ENCODE peak calls at places on chromosomes 11 and 22, in eight cellular contexts. One of them, this sample, is unnamed.

GRCh38 chr22:47125603-47126002 is 363.2 kb downstream of the TBC1D22A start:
- DNase-seq in fibroblast of mammary gland: peak
- DNase-seq in SK-N-SH: no peak
- DNase-seq in heart right ventricle: no peak
- DNase-seq in tibial artery: no peak
- DNase-seq in transverse colon: no peak
- DNase-seq in upper lobe of right lung: peak
- DNase-seq in astrocyte of the cerebellum: no peak
- DNase-seq in this sample: no peak

GRCh38 chr22:49208768-49209252 is 618.9 kb downstream of the BRD1 start:
- DNase-seq in fibroblast of mammary gland: no peak
- DNase-seq in astrocyte of the cerebellum: no peak
- DNase-seq in transverse colon: no peak
- DNase-seq in SK-N-SH: no peak
- DNase-seq in heart right ventricle: no peak
- DNase-seq in tibial artery: peak
- DNase-seq in upper lobe of right lung: peak
- DNase-seq in this sample: no peak

GRCh38 chr11:5625281-5625680 is 480 bp downstream of the TRIM34 start:
- DNase-seq in tibial artery: no peak
- DNase-seq in heart right ventricle: no peak
- DNase-seq in fibroblast of mammary gland: no peak
- DNase-seq in transverse colon: no peak
- DNase-seq in astrocyte of the cerebellum: no peak
- DNase-seq in SK-N-SH: no peak
- DNase-seq in upper lobe of right lung: no peak
- DNase-seq in this sample: no peak

GRCh38 chr22:26508148-26508547 is 4.1 kb downstream of the TFIP11 start:
- DNase-seq in SK-N-SH: no peak
- DNase-seq in fibroblast of mammary gland: no peak
- DNase-seq in upper lobe of right lung: no peak
- DNase-seq in transverse colon: no peak
- DNase-seq in heart right ventricle: no peak
- DNase-seq in tibial artery: no peak
- DNase-seq in astrocyte of the cerebellum: no peak
- DNase-seq in this sample: no peak

GRCh38 chr22:49720279-49720959 is 107.3 kb downstream of the BRD1 start:
- DNase-seq in heart right ventricle: no peak
- DNase-seq in upper lobe of right lung: no peak
- DNase-seq in transverse colon: no peak
- DNase-seq in astrocyte of the cerebellum: no peak
- DNase-seq in tibial artery: no peak
- DNase-seq in fibroblast of mammary gland: no peak
- DNase-seq in SK-N-SH: no peak
- DNase-seq in this sample: no peak

GRCh38 chr22:37283393-37283937 is 1.2 kb downstream of the CYTH4 start:
- DNase-seq in heart right ventricle: no peak
- DNase-seq in fibroblast of mammary gland: no peak
- DNase-seq in tibial artery: no peak
- DNase-seq in upper lobe of right lung: no peak
- DNase-seq in astrocyte of the cerebellum: no peak
- DNase-seq in transverse colon: peak
- DNase-seq in SK-N-SH: peak
- DNase-seq in this sample: no peak

GRCh38 chr22:31825513-31825912 is 71.7 kb downstream of the DEPDC5 start:
- DNase-seq in transverse colon: no peak
- DNase-seq in tibial artery: no peak
- DNase-seq in fibroblast of mammary gland: peak
- DNase-seq in heart right ventricle: no peak
- DNase-seq in astrocyte of the cerebellum: no peak
- DNase-seq in upper lobe of right lung: no peak
- DNase-seq in SK-N-SH: no peak
- DNase-seq in this sample: no peak

GRCh38 chr11:65095974-65096806 is at the start of gene VPS51:
- DNase-seq in upper lobe of right lung: peak
- DNase-seq in astrocyte of the cerebellum: peak
- DNase-seq in fibroblast of mammary gland: peak
- DNase-seq in transverse colon: peak
- DNase-seq in SK-N-SH: peak
- DNase-seq in heart right ventricle: peak
- DNase-seq in tibial artery: peak
- DNase-seq in this sample: peak

GRCh38 chr11:76614471-76615183 is 55.9 kb downstream of the LRRC32 start:
- DNase-seq in SK-N-SH: peak
- DNase-seq in transverse colon: no peak
- DNase-seq in heart right ventricle: peak
- DNase-seq in tibial artery: peak
- DNase-seq in fibroblast of mammary gland: peak
- DNase-seq in upper lobe of right lung: no peak
- DNase-seq in astrocyte of the cerebellum: peak
- DNase-seq in this sample: no peak

GRCh38 chr11:20668844-20669832 is at the start of gene NELL1:
- DNase-seq in tibial artery: no peak
- DNase-seq in fibroblast of mammary gland: no peak
- DNase-seq in transverse colon: no peak
- DNase-seq in heart right ventricle: no peak
- DNase-seq in upper lobe of right lung: no peak
- DNase-seq in SK-N-SH: peak
- DNase-seq in astrocyte of the cerebellum: no peak
- DNase-seq in this sample: no peak

GRCh38 chr11:13169709-13170108 is 107.9 kb upstream of the BMAL1 start:
- DNase-seq in tibial artery: no peak
- DNase-seq in transverse colon: no peak
- DNase-seq in upper lobe of right lung: no peak
- DNase-seq in fibroblast of mammary gland: peak
- DNase-seq in heart right ventricle: no peak
- DNase-seq in SK-N-SH: no peak
- DNase-seq in astrocyte of the cerebellum: peak
- DNase-seq in this sample: peak

GRCh38 chr11:123159146-123159857 is 35.7 kb downstream of the CLMP start:
- DNase-seq in transverse colon: no peak
- DNase-seq in astrocyte of the cerebellum: no peak
- DNase-seq in upper lobe of right lung: peak
- DNase-seq in heart right ventricle: no peak
- DNase-seq in SK-N-SH: no peak
- DNase-seq in fibroblast of mammary gland: no peak
- DNase-seq in tibial artery: no peak
- DNase-seq in this sample: no peak

GRCh38 chr11:134572741-134573675 is 161.0 kb upstream of the B3GAT1 start:
- DNase-seq in fibroblast of mammary gland: no peak
- DNase-seq in tibial artery: no peak
- DNase-seq in transverse colon: no peak
- DNase-seq in SK-N-SH: peak
- DNase-seq in astrocyte of the cerebellum: no peak
- DNase-seq in upper lobe of right lung: no peak
- DNase-seq in heart right ventricle: no peak
- DNase-seq in this sample: no peak

GRCh38 chr22:20758688-20759087 is 15.2 kb upstream of the SERPIND1 start:
- DNase-seq in SK-N-SH: peak
- DNase-seq in heart right ventricle: no peak
- DNase-seq in astrocyte of the cerebellum: no peak
- DNase-seq in fibroblast of mammary gland: no peak
- DNase-seq in transverse colon: no peak
- DNase-seq in upper lobe of right lung: no peak
- DNase-seq in tibial artery: no peak
- DNase-seq in this sample: no peak
- TF ChIP-seq CTCF in SK-N-SH: no peak
- TF ChIP-seq CTCF in heart right ventricle: no peak
- TF ChIP-seq CTCF in astrocyte of the cerebellum: no peak
- TF ChIP-seq CTCF in fibroblast of mammary gland: peak
- TF ChIP-seq CTCF in transverse colon: no peak
- TF ChIP-seq CTCF in upper lobe of right lung: no peak
- TF ChIP-seq CTCF in tibial artery: no peak
- TF ChIP-seq CTCF in this sample: no peak

GRCh38 chr11:6654281-6655019 is 1.2 kb downstream of the DCHS1 start:
- DNase-seq in astrocyte of the cerebellum: no peak
- DNase-seq in tibial artery: no peak
- DNase-seq in upper lobe of right lung: no peak
- DNase-seq in SK-N-SH: peak
- DNase-seq in transverse colon: no peak
- DNase-seq in fibroblast of mammary gland: no peak
- DNase-seq in heart right ventricle: peak
- DNase-seq in this sample: no peak
- H3K4me3 ChIP-seq in astrocyte of the cerebellum: peak
- H3K4me3 ChIP-seq in tibial artery: peak
- H3K4me3 ChIP-seq in upper lobe of right lung: peak
- H3K4me3 ChIP-seq in SK-N-SH: peak
- H3K4me3 ChIP-seq in transverse colon: no peak
- H3K4me3 ChIP-seq in fibroblast of mammary gland: no peak
- H3K4me3 ChIP-seq in heart right ventricle: peak
- H3K4me3 ChIP-seq in this sample: peak

DNA sequence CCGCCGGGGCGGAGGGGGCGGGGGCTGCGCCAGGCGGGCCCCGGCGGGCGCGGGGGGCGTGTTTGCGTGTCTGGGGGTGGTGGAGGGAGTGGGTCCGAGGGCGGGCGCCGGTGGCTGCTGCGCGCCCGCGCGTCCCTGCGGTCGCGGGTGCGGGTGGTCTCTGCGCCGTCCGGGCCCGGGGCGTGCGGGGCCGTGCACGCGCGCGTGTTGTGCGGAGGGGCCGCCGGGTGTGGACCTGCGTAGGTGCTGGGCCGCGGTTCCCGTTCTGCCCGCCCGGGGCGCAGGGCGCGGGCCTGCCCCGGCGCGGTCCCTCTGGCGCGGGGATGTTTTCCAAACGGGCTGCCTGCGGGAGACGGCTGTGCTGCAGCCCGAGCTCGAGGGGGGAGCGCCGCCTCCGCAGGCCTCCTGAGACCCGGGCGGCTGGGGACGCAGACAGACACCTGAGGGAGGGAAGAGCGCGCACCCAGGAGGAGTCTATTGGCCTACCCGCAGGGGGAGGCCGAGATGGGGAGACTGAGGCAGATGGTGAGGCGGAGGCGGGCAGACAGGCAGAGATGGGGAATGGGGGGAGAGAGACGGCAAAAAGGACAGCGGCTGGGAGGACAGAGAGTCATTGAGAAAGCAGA is 442 bp downstream of the PELI3 start:
- DNase-seq in SK-N-SH: no peak
- DNase-seq in upper lobe of right lung: no peak
- DNase-seq in transverse colon: peak
- DNase-seq in tibial artery: no peak
- DNase-seq in fibroblast of mammary gland: no peak
- DNase-seq in heart right ventricle: peak
- DNase-seq in astrocyte of the cerebellum: no peak
- DNase-seq in this sample: no peak
- TF ChIP-seq CTCF in SK-N-SH: peak
- TF ChIP-seq CTCF in upper lobe of right lung: peak
- TF ChIP-seq CTCF in transverse colon: peak
- TF ChIP-seq CTCF in tibial artery: peak
- TF ChIP-seq CTCF in fibroblast of mammary gland: no peak
- TF ChIP-seq CTCF in heart right ventricle: peak
- TF ChIP-seq CTCF in astrocyte of the cerebellum: no peak
- TF ChIP-seq CTCF in this sample: peak

GRCh38 chr22:17705565-17706450 is 67.3 kb downstream of the BCL2L13 start:
- DNase-seq in heart right ventricle: no peak
- DNase-seq in SK-N-SH: no peak
- DNase-seq in astrocyte of the cerebellum: no peak
- DNase-seq in upper lobe of right lung: no peak
- DNase-seq in tibial artery: no peak
- DNase-seq in fibroblast of mammary gland: no peak
- DNase-seq in transverse colon: no peak
- DNase-seq in this sample: no peak

GRCh38 chr22:17703811-17704210 is 65.3 kb downstream of the BCL2L13 start:
- DNase-seq in SK-N-SH: no peak
- DNase-seq in tibial artery: no peak
- DNase-seq in upper lobe of right lung: no peak
- DNase-seq in heart right ventricle: no peak
- DNase-seq in fibroblast of mammary gland: peak
- DNase-seq in astrocyte of the cerebellum: no peak
- DNase-seq in transverse colon: no peak
- DNase-seq in this sample: no peak

GRCh38 chr22:17707526-17707925 is 66.7 kb downstream of the BID start:
- DNase-seq in SK-N-SH: no peak
- DNase-seq in tibial artery: no peak
- DNase-seq in upper lobe of right lung: no peak
- DNase-seq in fibroblast of mammary gland: peak
- DNase-seq in astrocyte of the cerebellum: no peak
- DNase-seq in transverse colon: no peak
- DNase-seq in heart right ventricle: no peak
- DNase-seq in this sample: no peak

GRCh38 chr22:17706947-17707346 is 67.3 kb downstream of the BID start:
- DNase-seq in upper lobe of right lung: no peak
- DNase-seq in astrocyte of the cerebellum: no peak
- DNase-seq in SK-N-SH: no peak
- DNase-seq in tibial artery: no peak
- DNase-seq in heart right ventricle: no peak
- DNase-seq in transverse colon: no peak
- DNase-seq in fibroblast of mammary gland: no peak
- DNase-seq in this sample: no peak

DNA sequence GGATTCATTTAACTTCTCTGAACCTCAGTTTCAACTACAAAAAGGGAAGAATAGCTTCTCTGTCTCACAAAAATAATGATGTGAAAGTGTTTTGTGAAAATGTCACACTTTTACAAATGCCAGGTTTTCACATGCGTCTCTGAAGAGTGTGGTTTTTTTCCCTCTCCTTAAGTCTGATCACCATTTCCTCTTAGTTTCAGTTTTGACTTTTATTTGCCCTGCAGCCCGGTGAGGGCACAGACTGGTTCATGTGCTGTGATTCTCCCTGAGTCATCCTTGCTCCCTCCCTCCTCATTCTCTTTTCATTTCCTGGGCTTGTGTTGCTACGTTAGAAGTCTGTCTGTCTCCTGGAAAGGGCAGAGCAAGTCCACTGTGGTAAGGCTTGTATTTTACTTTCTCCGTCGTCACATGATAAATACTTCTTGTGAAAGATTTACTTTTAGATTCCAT is 67.8 kb downstream of the BID start:
- DNase-seq in SK-N-SH: peak
- DNase-seq in tibial artery: peak
- DNase-seq in astrocyte of the cerebellum: peak
- DNase-seq in heart right ventricle: no peak
- DNase-seq in upper lobe of right lung: no peak
- DNase-seq in transverse colon: peak
- DNase-seq in fibroblast of mammary gland: peak
- DNase-seq in this sample: peak
- H3K4me3 ChIP-seq in SK-N-SH: peak
- H3K4me3 ChIP-seq in tibial artery: peak
- H3K4me3 ChIP-seq in astrocyte of the cerebellum: peak
- H3K4me3 ChIP-seq in heart right ventricle: no peak
- H3K4me3 ChIP-seq in upper lobe of right lung: peak
- H3K4me3 ChIP-seq in transverse colon: no peak
- H3K4me3 ChIP-seq in fibroblast of mammary gland: peak
- H3K4me3 ChIP-seq in this sample: no peak

GRCh38 chr11:100525635-100526034 is 161.5 kb upstream of the ARHGAP42 start:
- DNase-seq in fibroblast of mammary gland: no peak
- DNase-seq in SK-N-SH: no peak
- DNase-seq in upper lobe of right lung: no peak
- DNase-seq in astrocyte of the cerebellum: no peak
- DNase-seq in transverse colon: no peak
- DNase-seq in tibial artery: no peak
- DNase-seq in heart right ventricle: no peak
- DNase-seq in this sample: no peak
- TF ChIP-seq CTCF in fibroblast of mammary gland: no peak
- TF ChIP-seq CTCF in SK-N-SH: no peak
- TF ChIP-seq CTCF in upper lobe of right lung: no peak
- TF ChIP-seq CTCF in astrocyte of the cerebellum: no peak
- TF ChIP-seq CTCF in transverse colon: no peak
- TF ChIP-seq CTCF in tibial artery: no peak
- TF ChIP-seq CTCF in heart right ventricle: no peak
- TF ChIP-seq CTCF in this sample: no peak

This sample was measured in AG09309.